ENCODE peak calls at places on chromosome 14, in four cellular contexts. One of them, this sample, is unnamed.

GRCh38 chr14:35533357-35534129 is 421 bp upstream of the INSM2 start:
- DNase-seq in HuH-7.5: peak
- DNase-seq in Caki2: no peak
- DNase-seq in HFFc6: peak
- DNase-seq in this sample: no peak

GRCh38 chr14:71751264-71751663 is 181.0 kb upstream of the RGS6 start:
- DNase-seq in Caki2: no peak
- DNase-seq in HFFc6: no peak
- DNase-seq in HuH-7.5: no peak
- DNase-seq in this sample: peak

GRCh38 chr14:31312934-31313333 is 105.3 kb upstream of the HECTD1 start:
- DNase-seq in HuH-7.5: no peak
- DNase-seq in Caki2: no peak
- DNase-seq in HFFc6: no peak
- DNase-seq in this sample: no peak

GRCh38 chr14:50741571-50741970 is 73.5 kb upstream of the SAV1 start:
- DNase-seq in HFFc6: peak
- DNase-seq in Caki2: peak
- DNase-seq in HuH-7.5: no peak
- DNase-seq in this sample: no peak

GRCh38 chr14:32023540-32023939 is 53.6 kb upstream of the ARHGAP5 start:
- DNase-seq in HuH-7.5: no peak
- DNase-seq in HFFc6: no peak
- DNase-seq in Caki2: no peak
- DNase-seq in this sample: no peak

GRCh38 chr14:68379510-68380303 is 413.2 kb downstream of the ZFP36L1 start:
- DNase-seq in Caki2: no peak
- DNase-seq in HuH-7.5: no peak
- DNase-seq in HFFc6: no peak
- DNase-seq in this sample: no peak

GRCh38 chr14:21711360-21711961 is 37.8 kb upstream of the OR4E1 start:
- DNase-seq in HuH-7.5: peak
- DNase-seq in HFFc6: peak
- DNase-seq in Caki2: peak
- DNase-seq in this sample: peak

GRCh38 chr14:91173221-91173670 is 59.4 kb downstream of the DGLUCY start:
- DNase-seq in Caki2: peak
- DNase-seq in HuH-7.5: peak
- DNase-seq in HFFc6: peak
- DNase-seq in this sample: peak

GRCh38 chr14:45698462-45699134 is 445.6 kb upstream of the MIS18BP1 start:
- DNase-seq in HuH-7.5: no peak
- DNase-seq in Caki2: peak
- DNase-seq in HFFc6: no peak
- DNase-seq in this sample: no peak

GRCh38 chr14:43031598-43031997 is 1424.9 kb downstream of the LRFN5 start:
- DNase-seq in HFFc6: no peak
- DNase-seq in HuH-7.5: no peak
- DNase-seq in Caki2: peak
- DNase-seq in this sample: peak

GRCh38 chr14:103878180-103878579 is 30.8 kb upstream of the PPP1R13B start:
- DNase-seq in Caki2: no peak
- DNase-seq in HuH-7.5: no peak
- DNase-seq in HFFc6: no peak
- DNase-seq in this sample: no peak

GRCh38 chr14:93046696-93047050 is 69.1 kb downstream of the ITPK1 start:
- DNase-seq in Caki2: no peak
- DNase-seq in HuH-7.5: no peak
- DNase-seq in HFFc6: no peak
- DNase-seq in this sample: no peak

GRCh38 chr14:92513966-92514843 is 624 bp downstream of the RIN3 start:
- DNase-seq in Caki2: no peak
- DNase-seq in HFFc6: no peak
- DNase-seq in HuH-7.5: peak
- DNase-seq in this sample: no peak

GRCh38 chr14:23431486-23431885 is 4.0 kb downstream of the MYH7 start:
- DNase-seq in HuH-7.5: no peak
- DNase-seq in Caki2: no peak
- DNase-seq in HFFc6: no peak
- DNase-seq in this sample: no peak

GRCh38 chr14:90808759-90809529 is 7.3 kb downstream of the TTC7B start:
- DNase-seq in HFFc6: peak
- DNase-seq in Caki2: no peak
- DNase-seq in HuH-7.5: no peak
- DNase-seq in this sample: peak

GRCh38 chr14:21103710-21104447 is 3.0 kb downstream of the TMEM253 start:
- DNase-seq in HFFc6: peak
- DNase-seq in Caki2: peak
- DNase-seq in HuH-7.5: peak
- DNase-seq in this sample: peak

GRCh38 chr14:104291123-104292000 is 153.0 kb downstream of the KIF26A start:
- DNase-seq in HFFc6: no peak
- DNase-seq in HuH-7.5: no peak
- DNase-seq in Caki2: no peak
- DNase-seq in this sample: no peak

GRCh38 chr14:69092840-69093422 is 60.0 kb downstream of the DCAF5 start:
- DNase-seq in HuH-7.5: no peak
- DNase-seq in Caki2: no peak
- DNase-seq in HFFc6: no peak
- DNase-seq in this sample: no peak

GRCh38 chr14:52485350-52485960 is 66.8 kb downstream of the TXNDC16 start:
- DNase-seq in Caki2: no peak
- DNase-seq in HuH-7.5: no peak
- DNase-seq in HFFc6: no peak
- DNase-seq in this sample: no peak

GRCh38 chr14:67620217-67620789 is 583 bp downstream of the ARG2 start:
- DNase-seq in Caki2: no peak
- DNase-seq in HuH-7.5: no peak
- DNase-seq in HFFc6: no peak
- DNase-seq in this sample: no peak

GRCh38 chr14:33363687-33364086 is 425.0 kb downstream of the NPAS3 start:
- DNase-seq in HFFc6: no peak
- DNase-seq in Caki2: no peak
- DNase-seq in HuH-7.5: no peak
- DNase-seq in this sample: no peak

GRCh38 chr14:91968280-91968679 is 20.8 kb upstream of the FBLN5 start:
- DNase-seq in HFFc6: no peak
- DNase-seq in Caki2: no peak
- DNase-seq in HuH-7.5: no peak
- DNase-seq in this sample: no peak

GRCh38 chr14:76977793-76978730 is 50.4 kb downstream of the IRF2BPL start:
- DNase-seq in HuH-7.5: no peak
- DNase-seq in HFFc6: peak
- DNase-seq in Caki2: peak
- DNase-seq in this sample: no peak

GRCh38 chr14:99921431-99921830 is 128.2 kb downstream of the EML1 start:
- DNase-seq in HFFc6: no peak
- DNase-seq in Caki2: no peak
- DNase-seq in HuH-7.5: no peak
- DNase-seq in this sample: no peak

GRCh38 chr14:92637864-92638263 is 110.6 kb downstream of the LGMN start:
- DNase-seq in Caki2: no peak
- DNase-seq in HuH-7.5: no peak
- DNase-seq in HFFc6: no peak
- DNase-seq in this sample: no peak

GRCh38 chr14:57060276-57060956 is 208.3 kb downstream of the EXOC5 start:
- DNase-seq in HFFc6: no peak
- DNase-seq in HuH-7.5: no peak
- DNase-seq in Caki2: peak
- DNase-seq in this sample: no peak

GRCh38 chr14:61493239-61493638 is 171.9 kb downstream of the PRKCH start:
- DNase-seq in HFFc6: peak
- DNase-seq in Caki2: no peak
- DNase-seq in HuH-7.5: no peak
- DNase-seq in this sample: peak

GRCh38 chr14:78530078-78530477 is 359.9 kb downstream of the NRXN3 start:
- DNase-seq in HuH-7.5: no peak
- DNase-seq in Caki2: peak
- DNase-seq in HFFc6: no peak
- DNase-seq in this sample: peak

GRCh38 chr14:24298892-24299254 is 707 bp downstream of the DHRS1 start:
- DNase-seq in HFFc6: peak
- DNase-seq in HuH-7.5: no peak
- DNase-seq in Caki2: peak
- DNase-seq in this sample: peak

GRCh38 chr14:97179573-97179972 is 382.4 kb downstream of the VRK1 start:
- DNase-seq in HFFc6: no peak
- DNase-seq in HuH-7.5: no peak
- DNase-seq in Caki2: no peak
- DNase-seq in this sample: peak